ENCODE peak calls at places on chromosomes 16 and 17, in ten cellular contexts. K, F, P, C, X, Q, G, D, O and A are unnamed samples.

GRCh38 chr17:38329808-38330730 is 13.7 kb downstream of the GPR179 start:
- DNase-seq in Q (peak; percentile 77), C (no peak), X (no peak), P (no peak), K (peak; percentile 39), F (no peak), G (no peak), O (no peak), D (no peak), A (no peak)

GRCh38 chr16:80122155-80122554 is 418.6 kb upstream of the DYNLRB2 start:
- DNase-seq in K (no peak), P (no peak), F (no peak), C (no peak), O (no peak), G (peak; percentile 54), Q (peak; percentile 27), D (no peak), X (peak; percentile 70), A (no peak)

GRCh38 chr16:23464196-23464595 is 11.2 kb upstream of the COG7 start:
- DNase-seq in D (no peak), K (no peak), X (no peak), P (no peak), F (no peak), G (no peak), O (peak; percentile 1), C (no peak), Q (no peak), A (no peak)

GRCh38 chr16:85479972-85480726 is 133.0 kb upstream of the GSE1 start:
- DNase-seq in X (no peak), D (peak; percentile 72), C (peak; percentile 37), G (no peak), P (no peak), K (no peak), Q (no peak), O (peak; percentile 83), F (peak; percentile 62), A (peak; percentile 62)

GRCh38 chr16:83335076-83335475 is 472.7 kb upstream of the HSBP1 start:
- DNase-seq in K (no peak), P (no peak), G (no peak), Q (no peak), D (no peak), C (no peak), O (no peak), F (no peak), X (no peak), A (no peak)

GRCh38 chr17:76379646-76380376 is 4.6 kb upstream of the SPHK1 start:
- DNase-seq in K (no peak), Q (peak; percentile 44), D (no peak), F (no peak), P (no peak), X (no peak), C (no peak), O (no peak), G (no peak), A (no peak)

GRCh38 chr16:48501516-48502377 is 108.2 kb downstream of the N4BP1 start:
- DNase-seq in O (peak; percentile 40), K (no peak), D (no peak), X (no peak), G (no peak), P (no peak), C (no peak), F (no peak), Q (no peak), A (no peak)

GRCh38 chr16:70675851-70676513 is 9.9 kb downstream of the MTSS2 start:
- DNase-seq in G (no peak), K (no peak), Q (peak; percentile 52), P (no peak), C (no peak), F (no peak), X (no peak), D (no peak), O (peak; percentile 50), A (no peak)

GRCh38 chr17:39729280-39729851 is 966 bp downstream of the MIEN1 start:
- DNase-seq in C (no peak), K (no peak), O (no peak), X (no peak), F (no peak), P (no peak), D (no peak), Q (peak; percentile 85), G (no peak), A (no peak)
- H3K4me3 ChIP-seq in C (peak overlapping the region; percentile 82), K (peak overlapping the region; percentile 77), O (peak overlapping the region; percentile 69), X (peak overlapping the region; percentile 96), F (peak overlapping the region; percentile 74), P (peak overlapping the region; percentile 86), D (peak overlapping the region; percentile 68), Q (peak overlapping the region; percentile 83), G (peak overlapping the region; percentile 73), A (peak overlapping the region; percentile 84)

DNA sequence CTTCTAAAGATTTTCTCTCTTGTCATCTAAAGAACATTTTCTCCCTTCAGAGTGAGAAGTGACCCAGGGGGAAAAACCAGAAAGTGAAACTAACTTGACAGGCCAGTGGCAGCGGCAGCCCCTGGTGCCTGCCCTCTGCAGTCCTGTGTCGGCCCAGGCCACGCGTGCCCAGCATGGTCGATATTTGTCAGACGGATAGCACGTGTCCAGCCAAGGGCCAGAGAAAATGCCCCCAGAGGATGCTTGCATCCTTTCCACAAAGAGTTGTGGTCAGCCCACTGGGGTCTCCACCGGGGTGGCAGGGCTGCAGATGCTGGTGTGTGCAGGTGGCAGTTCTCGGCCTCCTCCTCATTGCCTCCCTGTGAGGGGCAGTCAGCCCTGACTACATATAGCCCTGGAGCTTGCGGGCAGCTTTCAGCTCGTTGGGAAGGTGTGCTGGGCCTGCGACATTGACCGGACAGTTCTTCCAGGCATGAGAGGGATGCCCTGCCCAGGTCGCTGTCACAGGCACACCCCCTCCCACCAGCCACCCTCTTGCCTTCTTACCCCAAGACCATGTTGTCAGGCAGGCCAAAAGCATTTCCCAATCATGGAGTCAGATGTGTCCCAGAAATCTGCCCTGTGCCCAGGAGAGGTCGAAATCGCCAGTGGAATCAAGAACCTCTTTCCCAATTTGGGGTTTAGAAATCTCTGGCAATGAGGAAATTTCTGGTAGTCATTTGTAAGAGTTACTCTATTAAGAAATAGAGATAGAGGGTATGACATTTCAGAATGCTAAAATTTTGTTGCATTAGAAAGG is 176.9 kb downstream of the RAB11FIP4 start:
- DNase-seq in D (no peak), P (no peak), K (no peak), X (peak; percentile 38), G (peak; percentile 72), O (no peak), Q (no peak), F (no peak), C (no peak), A (no peak)
- H3K27ac ChIP-seq in D (peak overlapping the region; percentile 44), P (peak overlapping the region; percentile 39), K (peak overlapping the region; percentile 91), X (peak overlapping the region; percentile 75), G (peak overlapping the region; percentile 79), O (peak overlapping the region; percentile 42), Q (peak overlapping the region; percentile 94), F (no peak overlapping the region), C (no peak overlapping the region), A (no peak overlapping the region)

DNA sequence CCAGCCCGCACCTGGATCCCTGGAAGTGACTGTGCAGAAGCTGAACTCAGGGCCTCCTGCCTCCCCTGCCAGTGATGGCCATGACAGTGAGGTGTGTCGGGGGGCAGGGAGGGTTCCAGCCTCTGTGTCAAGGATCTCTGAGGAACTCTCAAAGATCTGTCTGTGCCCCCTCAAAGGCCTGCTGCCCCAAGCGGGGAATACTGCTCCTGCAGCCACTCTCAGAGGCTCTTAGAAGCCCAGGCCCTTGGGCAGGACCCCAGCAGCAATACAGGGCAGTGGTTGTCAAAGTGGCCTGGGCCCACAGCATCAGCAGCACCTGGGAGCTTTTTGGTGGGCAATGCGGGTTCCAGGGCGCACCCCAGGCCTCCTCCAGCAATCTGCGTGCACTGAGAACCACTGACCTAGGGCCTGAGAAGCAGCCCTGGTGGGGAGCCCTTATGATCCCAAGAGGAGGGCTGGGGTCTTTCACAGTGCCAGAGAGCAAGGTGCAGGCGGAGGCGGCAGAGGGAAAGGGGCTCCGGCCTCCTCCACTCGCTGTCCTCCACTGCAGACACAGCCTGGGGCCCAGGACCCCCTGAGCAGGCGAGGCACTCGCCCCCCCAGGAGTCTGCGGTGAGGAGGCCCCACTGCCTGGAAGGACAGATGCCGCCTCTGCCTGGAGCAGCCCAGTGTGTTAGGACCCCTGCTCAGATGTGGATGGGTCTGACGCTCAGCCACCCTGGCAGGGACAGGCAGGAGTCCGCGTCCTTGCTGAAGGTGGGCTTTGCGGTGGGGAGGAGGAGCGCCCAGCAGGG is 42.1 kb downstream of the ENGASE start:
- DNase-seq in K (no peak), O (no peak), X (no peak), Q (no peak), C (no peak), G (no peak), P (no peak), D (no peak), F (no peak), A (no peak)
- H3K9me3 ChIP-seq in K (no peaks in the 10 kb centered on the region), O (no peaks in the 10 kb centered on the region), X (no peaks in the 10 kb centered on the region), Q (no peaks in the 10 kb centered on the region), C (no peaks in the 10 kb centered on the region), G (no peaks in the 10 kb centered on the region), P (no peaks in the 10 kb centered on the region), D (no peaks in the 10 kb centered on the region), F (no peaks in the 10 kb centered on the region), A (no peaks in the 10 kb centered on the region)

GRCh38 chr17:29036584-29036983 is 6.4 kb upstream of the PIPOX start:
- DNase-seq in Q (no peak), F (no peak), C (no peak), K (no peak), O (peak; percentile 11), X (no peak), D (no peak), G (no peak), P (no peak), A (peak; percentile 44)
- H3K4me3 ChIP-seq in Q (no peak overlapping the region), F (no peak overlapping the region), C (no peak overlapping the region), K (no peak overlapping the region), O (no peak overlapping the region), X (no peak overlapping the region), D (no peak overlapping the region), G (no peak overlapping the region), P (no peak overlapping the region), A (no peak overlapping the region)

GRCh38 chr17:30238387-30239088 is 3.0 kb upstream of the SLC6A4 start:
- DNase-seq in K (no peak), P (no peak), Q (no peak), G (no peak), C (no peak), F (peak; percentile 60), X (no peak), O (peak; percentile 57), D (no peak), A (no peak)
- H3K27ac ChIP-seq in K (no peak overlapping the region), P (no peak overlapping the region), Q (no peak overlapping the region), G (no peak overlapping the region), C (no peak overlapping the region), F (no peak overlapping the region), X (no peak overlapping the region), O (no peak overlapping the region), D (no peak overlapping the region), A (no peak overlapping the region)

GRCh38 chr17:56929362-56929969 is 15.6 kb upstream of the TRIM25 start:
- DNase-seq in K (no peak), P (no peak), F (peak; percentile 49), G (no peak), Q (no peak), O (no peak), X (no peak), D (no peak), C (no peak), A (no peak)
- H3K9me3 ChIP-seq in K (peaks cover 11% of the 10 kb centered on the region), P (peaks cover 4% of the 10 kb centered on the region), F (peaks cover 28% of the 10 kb centered on the region), G (no peaks in the 10 kb centered on the region), Q (no peaks in the 10 kb centered on the region), O (peaks cover 15% of the 10 kb centered on the region), X (no peaks in the 10 kb centered on the region), D (no peaks in the 10 kb centered on the region), C (no peaks in the 10 kb centered on the region), A (peaks cover 21% of the 10 kb centered on the region)

DNA sequence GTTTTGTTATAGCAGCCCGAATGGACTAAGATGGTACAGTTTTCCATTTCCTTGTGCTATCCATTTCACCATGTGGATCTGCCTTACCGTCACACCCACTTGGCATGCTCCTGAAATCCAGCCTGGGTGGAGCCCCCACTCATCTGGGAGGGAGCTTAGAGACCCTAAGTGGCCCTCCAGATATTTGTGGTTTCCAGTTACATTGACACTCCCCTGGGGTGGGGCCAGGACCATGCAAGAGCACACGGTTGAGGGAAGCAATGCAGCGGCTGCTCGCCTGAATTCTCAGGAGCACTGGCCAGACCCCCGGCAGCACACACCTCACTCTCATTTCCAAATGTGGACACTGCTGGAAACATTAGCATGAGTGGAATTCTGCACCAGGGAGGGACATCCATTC is 231.1 kb downstream of the UTP18 start:
- DNase-seq in G (no peak), D (no peak), K (no peak), O (no peak), C (no peak), F (no peak), X (no peak), Q (no peak), P (no peak), A (no peak)
- H3K4me3 ChIP-seq in G (no peak overlapping the region), D (no peak overlapping the region), K (no peak overlapping the region), O (no peak overlapping the region), C (no peak overlapping the region), F (no peak overlapping the region), X (no peak overlapping the region), Q (no peak overlapping the region), P (no peak overlapping the region), A (no peak overlapping the region)